ENCODE peak calls at places on chromosomes 11 and 22, in five cellular contexts. M, N, J, D and K are unnamed samples. For H3K4me1, the result is how much of the 10 kb centered on the place peaks cover.

GRCh38 chr11:371716-372590 is 2.7 kb downstream of the B4GALNT4 start:
- DNase-seq in M (no peak), N (no peak), J (no peak), D (no peak), K (no peak)

GRCh38 chr11:127037001-127037400 is 36.4 kb upstream of the KIRREL3 start:
- DNase-seq in M (no peak), N (no peak), J (no peak), D (no peak), K (no peak)

GRCh38 chr11:67492801-67493547 is 10.1 kb downstream of the AIP start:
- DNase-seq in M (no peak), N (no peak), J (no peak), D (no peak), K (peak)

GRCh38 chr11:13287026-13287425 is 9.4 kb downstream of the BMAL1 start:
- DNase-seq in M (no peak), N (no peak), J (no peak), D (no peak), K (no peak)

GRCh38 chr22:48483764-48484528 is 1343.7 kb downstream of the BRD1 start:
- DNase-seq in M (no peak), N (no peak), J (no peak), D (no peak), K (no peak)

GRCh38 chr11:111066861-111067260 is 178.7 kb upstream of the POU2AF2 start:
- DNase-seq in M (no peak), N (no peak), J (no peak), D (peak), K (no peak)

GRCh38 chr22:33049125-33049729 is 9.0 kb downstream of the SYN3 start:
- DNase-seq in M (peak), N (peak), J (peak), D (peak), K (peak)

GRCh38 chr11:61626580-61627380 is 45.9 kb upstream of the SYT7 start:
- DNase-seq in M (peak), N (peak), J (no peak), D (no peak), K (no peak)

GRCh38 chr11:80593981-80594380 is 1153.2 kb upstream of the TENM4 start:
- DNase-seq in M (no peak), N (no peak), J (no peak), D (peak), K (no peak)

GRCh38 chr11:24489477-24489876 is 7.4 kb upstream of the LUZP2 start:
- DNase-seq in M (no peak), N (no peak), J (no peak), D (no peak), K (no peak)

GRCh38 chr11:75161506-75161905 is 10.6 kb downstream of the SLCO2B1 start:
- DNase-seq in M (no peak), N (no peak), J (no peak), D (no peak), K (no peak)

GRCh38 chr11:105148241-105148640 is 8.7 kb upstream of the CARD18 start:
- DNase-seq in M (no peak), N (no peak), J (no peak), D (no peak), K (no peak)

GRCh38 chr11:70067036-70067435 is 11.1 kb upstream of the ANO1 start:
- DNase-seq in M (no peak), N (no peak), J (no peak), D (no peak), K (no peak)

GRCh38 chr22:41401781-41402648 is 20.3 kb downstream of the TEF start:
- DNase-seq in M (peak), N (peak), J (no peak), D (no peak), K (peak)

GRCh38 chr22:37498289-37498909 is 12.2 kb upstream of the MFNG start:
- DNase-seq in M (peak), N (no peak), J (peak), D (no peak), K (no peak)

GRCh38 chr11:77473001-77473800 is 693 bp downstream of the PAK1 start:
- DNase-seq in M (peak), N (peak), J (peak), D (no peak), K (peak)

GRCh38 chr11:131808466-131808865 is 438.1 kb downstream of the NTM start:
- DNase-seq in M (no peak), N (no peak), J (no peak), D (no peak), K (no peak)

GRCh38 chr11:130457909-130458729 is 9.7 kb downstream of the ADAMTS15 start:
- DNase-seq in M (no peak), N (no peak), J (no peak), D (no peak), K (peak)

GRCh38 chr22:48101704-48102103 is 1339.3 kb downstream of the TBC1D22A start:
- DNase-seq in M (peak), N (no peak), J (no peak), D (no peak), K (no peak)

GRCh38 chr11:118251858-118252652 is at the start of gene MPZL3:
- DNase-seq in M (peak), N (peak), J (peak), D (peak), K (peak)

GRCh38 chr11:5476184-5476819 is 12.2 kb upstream of the OR52D1 start:
- DNase-seq in M (peak), N (no peak), J (peak), D (peak), K (peak)

GRCh38 chr11:60528934-60529333 is 13.7 kb downstream of the MS4A13 start:
- DNase-seq in M (no peak), N (no peak), J (no peak), D (no peak), K (no peak)

GRCh38 chr22:25630446-25630845 is 66.0 kb downstream of the GRK3 start:
- DNase-seq in M (no peak), N (no peak), J (no peak), D (peak), K (no peak)

GRCh38 chr11:16976360-16976759 is 37.9 kb downstream of the PLEKHA7 start:
- DNase-seq in M (no peak), N (no peak), J (no peak), D (no peak), K (no peak)

GRCh38 chr22:32474635-32475427 is at the start of gene FBXO7:
- DNase-seq in M (peak), N (peak), J (peak), D (peak), K (peak)

GRCh38 chr11:42249401-42249800 is 789.9 kb upstream of the LRRC4C start:
- DNase-seq in M (no peak), N (no peak), J (no peak), D (peak), K (no peak)

GRCh38 chr11:42251984-42252383 is 792.5 kb upstream of the LRRC4C start:
- DNase-seq in M (no peak), N (no peak), J (no peak), D (no peak), K (no peak)

GRCh38 chr11:42249956-42250355 is 790.5 kb upstream of the LRRC4C start:
- DNase-seq in M (no peak), N (no peak), J (no peak), D (peak), K (no peak)

DNA sequence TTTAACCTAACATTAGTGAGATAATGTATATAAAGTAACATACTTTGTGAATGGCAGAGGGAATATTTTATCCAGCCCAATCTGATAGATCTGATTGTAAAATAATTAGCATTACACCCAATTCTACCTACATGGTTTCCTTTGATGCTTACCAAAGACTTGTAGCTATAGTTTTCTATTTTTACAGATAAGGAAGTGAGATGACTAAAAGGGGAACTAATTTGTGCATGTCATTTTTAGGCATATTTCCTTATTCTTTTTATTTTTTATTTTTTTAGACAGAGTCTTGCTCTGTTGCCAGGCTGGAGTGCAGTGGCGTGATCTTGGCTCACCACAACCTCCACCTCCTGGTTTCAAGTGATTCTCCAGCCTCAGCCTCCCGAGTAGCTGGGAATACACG is 793.7 kb upstream of the LRRC4C start:
- DNase-seq in M (no peak), N (no peak), J (no peak), D (no peak), K (no peak)
- H3K4me1 ChIP-seq in M (under half), N (under half), J (under half), D (under half), K (under half)

GRCh38 chr11:11171285-11171684 is 181.8 kb downstream of the CSNK2A3 start:
- DNase-seq in M (no peak), N (no peak), J (no peak), D (peak), K (no peak)

GRCh38 chr11:11167806-11168205 is 185.2 kb downstream of the CSNK2A3 start:
- DNase-seq in M (no peak), N (no peak), J (no peak), D (no peak), K (no peak)

GRCh38 chr11:11169715-11170351 is 183.2 kb downstream of the CSNK2A3 start:
- DNase-seq in M (no peak), N (no peak), J (no peak), D (no peak), K (no peak)

GRCh38 chr11:11171854-11172253 is 181.2 kb downstream of the CSNK2A3 start:
- DNase-seq in M (no peak), N (no peak), J (peak), D (no peak), K (no peak)

GRCh38 chr11:11170352-11171084 is 182.5 kb downstream of the CSNK2A3 start:
- DNase-seq in M (no peak), N (no peak), J (no peak), D (no peak), K (no peak)
- H3K27ac ChIP-seq in M (no peak), N (no peak), J (no peak), D (no peak), K (no peak)

DNA sequence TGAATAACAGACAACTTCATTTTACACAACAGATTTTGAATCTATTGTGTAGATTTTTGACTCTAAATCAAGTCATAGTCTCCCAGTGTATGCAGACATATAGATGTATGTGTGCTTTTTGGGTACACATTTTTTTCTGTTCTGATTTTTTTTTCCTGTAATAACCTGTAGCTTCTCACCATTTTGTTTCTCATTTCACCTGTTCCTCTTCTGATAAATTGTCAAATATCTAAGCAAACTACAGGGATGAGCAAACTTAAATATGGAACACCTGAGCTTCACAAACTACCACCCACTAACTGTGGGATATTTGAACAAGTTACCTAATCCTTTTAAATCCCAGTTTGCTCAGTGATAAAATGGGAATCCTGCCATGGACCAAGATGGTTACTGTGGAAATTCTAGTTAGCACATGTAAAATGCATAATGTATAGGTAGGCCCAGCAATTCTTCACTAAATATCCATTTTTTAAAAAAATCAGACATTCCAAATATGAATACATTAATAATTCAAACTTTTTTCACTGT is 15.7 kb downstream of the LGR4 start:
- DNase-seq in M (no peak), N (no peak), J (no peak), D (no peak), K (no peak)
- H3K4me1 ChIP-seq in M (half or more), N (under half), J (under half), D (under half), K (under half)

DNA sequence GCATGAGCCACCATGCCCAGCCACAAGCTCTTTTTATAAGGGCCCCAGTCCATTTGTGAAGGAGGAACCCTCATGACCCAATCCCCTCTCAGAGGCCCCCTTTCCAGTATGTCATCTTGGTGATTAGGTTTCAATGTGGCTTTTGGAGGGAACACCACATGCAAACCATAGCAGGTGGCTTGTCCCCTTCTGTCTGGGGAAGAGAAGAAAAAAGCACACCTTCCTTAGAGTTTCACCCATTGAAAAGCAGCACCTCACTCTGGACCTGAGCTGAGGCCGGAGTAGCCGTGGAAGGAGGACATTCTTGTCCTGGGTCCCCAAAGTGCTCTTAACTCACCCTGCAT is 25.4 kb downstream of the NEAT1 start:
- DNase-seq in M (no peak), N (no peak), J (no peak), D (peak), K (no peak)
- H3K27ac ChIP-seq in M (peak), N (peak), J (no peak), D (no peak), K (no peak)

GRCh38 chr22:19111140-19111539 is 11.1 kb downstream of the DGCR2 start:
- DNase-seq in M (no peak), N (no peak), J (no peak), D (no peak), K (peak)

GRCh38 chr22:19108807-19109197 is 13.4 kb downstream of the DGCR2 start:
- DNase-seq in M (no peak), N (no peak), J (no peak), D (no peak), K (no peak)

GRCh38 chr22:19111584-19111983 is 10.6 kb downstream of the DGCR2 start:
- DNase-seq in M (no peak), N (no peak), J (no peak), D (no peak), K (no peak)

GRCh38 chr22:19109198-19110063 is 12.8 kb downstream of the DGCR2 start:
- DNase-seq in M (peak), N (no peak), J (peak), D (peak), K (no peak)

GRCh38 chr22:19110064-19110458 is 12.2 kb downstream of the DGCR2 start:
- DNase-seq in M (no peak), N (no peak), J (no peak), D (no peak), K (no peak)
- H3K4me1 ChIP-seq in M (half or more), N (under half), J (under half), D (under half), K (under half)

DNA sequence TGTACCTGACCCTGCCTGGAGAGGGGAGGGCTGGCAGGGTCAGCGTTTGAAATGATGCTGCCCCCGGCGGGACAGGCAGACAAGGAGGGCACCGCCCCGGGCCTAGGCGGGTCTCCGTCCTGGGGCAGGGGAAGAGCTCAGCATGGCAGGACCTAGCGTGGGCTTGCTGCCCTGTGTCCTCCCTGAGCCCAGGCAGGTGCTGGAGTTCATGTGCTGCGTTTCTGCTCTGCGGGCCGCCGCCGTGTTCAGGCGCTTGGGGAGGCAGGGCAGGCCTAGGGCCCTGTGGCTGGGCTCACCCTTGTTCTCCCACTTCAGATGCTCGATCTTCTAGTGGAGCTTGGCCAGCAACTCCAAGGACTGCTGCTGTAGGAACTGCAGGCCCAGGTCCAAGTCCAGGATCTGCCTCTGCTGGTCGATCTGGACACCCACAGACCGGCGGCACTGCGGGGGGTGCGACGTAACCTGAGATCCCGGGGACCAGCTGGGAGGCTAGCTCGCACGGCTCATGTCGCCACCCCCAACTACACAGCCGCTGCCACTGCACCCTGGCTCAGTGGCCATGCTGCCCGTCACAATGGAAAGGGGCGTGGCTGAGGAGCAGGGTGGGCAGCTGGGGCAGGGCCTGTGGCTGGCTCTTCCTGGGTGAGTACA is 84.4 kb downstream of the MED15 start:
- DNase-seq in M (peak), N (no peak), J (no peak), D (no peak), K (no peak)
- H3K27ac ChIP-seq in M (no peak), N (no peak), J (no peak), D (no peak), K (no peak)

GRCh38 chr11:27423125-27423524 is 49.5 kb downstream of the LGR4 start:
- DNase-seq in M (peak), N (peak), J (no peak), D (peak), K (no peak)
- H3K4me1 ChIP-seq in M (half or more), N (under half), J (under half), D (under half), K (under half)

DNA sequence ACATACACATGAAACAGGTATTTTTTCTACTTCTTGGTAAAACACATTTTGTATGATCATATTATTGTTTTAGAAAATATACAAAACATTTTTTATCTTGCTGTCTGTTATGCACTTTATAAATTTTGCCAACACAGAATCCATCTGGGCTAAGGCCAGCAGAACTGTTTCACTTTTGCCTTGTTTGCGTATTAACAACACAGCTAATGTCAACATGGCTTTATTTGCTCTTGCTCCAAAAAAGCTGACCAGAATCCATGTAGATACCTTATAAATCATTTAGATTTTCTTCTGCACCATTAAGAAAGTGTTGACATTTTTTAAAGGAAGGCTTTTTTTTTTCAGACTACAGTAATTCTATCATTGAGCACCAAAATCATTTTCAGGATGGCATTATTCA is 58.1 kb upstream of the PGR start:
- DNase-seq in M (peak), N (no peak), J (no peak), D (no peak), K (no peak)
- H3K27ac ChIP-seq in M (no peak), N (no peak), J (no peak), D (no peak), K (peak)